ENCODE peak calls at places on chromosomes 5 and 9, in seven cellular contexts. H is SJSA1, Q is stomach, I is AG04450, C is uterus, K is RWPE1, X is coronary artery. G is an unnamed sample.

GRCh38 chr5:42108468-42108867 is 183.4 kb downstream of the FBXO4 start:
- DNase-seq in H (no peak), X (no peak), K (peak; percentile 10), I (no peak), C (no peak), Q (no peak), G (no peak)

GRCh38 chr9:97853844-97854695 is 1.0 kb downstream of the FOXE1 start:
- DNase-seq in I (no peak), Q (no peak), C (no peak), H (peak; percentile 83), K (peak; percentile 45), X (no peak), G (no peak)

GRCh38 chr5:43033845-43034590 is 6.1 kb downstream of the ANXA2R start:
- DNase-seq in C (no peak), X (no peak), I (no peak), K (no peak), H (no peak), Q (no peak), G (no peak)

GRCh38 chr5:169169786-169170185 is 131.2 kb downstream of the SLIT3 start:
- DNase-seq in K (no peak), C (no peak), Q (no peak), H (no peak), X (no peak), I (no peak), G (no peak)

GRCh38 chr9:33921967-33922895 is 105.3 kb downstream of the UBE2R2 start:
- DNase-seq in Q (no peak), I (no peak), X (no peak), K (peak; percentile 32), C (no peak), H (no peak), G (no peak)

GRCh38 chr5:111385970-111386831 is 126.1 kb downstream of the STARD4 start:
- DNase-seq in H (no peak), Q (no peak), K (no peak), C (no peak), X (no peak), I (no peak), G (peak; percentile 28)

GRCh38 chr5:14178091-14178490 is 34.9 kb downstream of the TRIO start:
- DNase-seq in Q (no peak), I (no peak), H (peak; percentile 72), X (no peak), K (no peak), C (no peak), G (no peak)

GRCh38 chr9:99030082-99030481 is 74.8 kb upstream of the TGFBR1 start:
- DNase-seq in Q (no peak), H (peak; percentile 26), K (no peak), X (no peak), C (no peak), I (peak; percentile 96), G (no peak)

GRCh38 chr5:138468133-138468965 is 3.1 kb downstream of the EGR1 start:
- DNase-seq in K (no peak), H (peak; percentile 41), C (no peak), I (peak; percentile 41), X (no peak), Q (no peak), G (no peak)

GRCh38 chr5:9782806-9783560 is 152.8 kb upstream of the TAS2R1 start:
- DNase-seq in K (no peak), I (peak; percentile 86), X (no peak), C (no peak), H (no peak), Q (no peak), G (no peak)

GRCh38 chr9:112295174-112295573 is 38.2 kb downstream of the PTBP3 start:
- DNase-seq in Q (no peak), K (no peak), X (no peak), H (no peak), I (no peak), C (no peak), G (no peak)

GRCh38 chr9:88303785-88304495 is 84.3 kb upstream of the SPIN1 start:
- DNase-seq in K (no peak), H (peak; percentile 69), Q (no peak), I (no peak), X (no peak), C (no peak), G (no peak)

GRCh38 chr9:124293712-124294504 is 36.2 kb downstream of the NEK6 start:
- DNase-seq in C (no peak), I (no peak), K (no peak), Q (no peak), H (peak; percentile 30), X (no peak), G (no peak)

GRCh38 chr9:2765250-2765880 is 48.1 kb downstream of the KCNV2 start:
- DNase-seq in I (no peak), K (no peak), C (no peak), Q (no peak), H (no peak), X (no peak), G (no peak)

GRCh38 chr9:105449081-105449480 is 1.2 kb downstream of the FSD1L start:
- DNase-seq in I (no peak), X (no peak), C (no peak), Q (no peak), K (no peak), H (no peak), G (no peak)

GRCh38 chr5:27242258-27242626 is 203.9 kb upstream of the CDH9 start:
- DNase-seq in I (no peak), X (no peak), C (no peak), Q (no peak), K (peak; percentile 1), H (no peak), G (no peak)

DNA sequence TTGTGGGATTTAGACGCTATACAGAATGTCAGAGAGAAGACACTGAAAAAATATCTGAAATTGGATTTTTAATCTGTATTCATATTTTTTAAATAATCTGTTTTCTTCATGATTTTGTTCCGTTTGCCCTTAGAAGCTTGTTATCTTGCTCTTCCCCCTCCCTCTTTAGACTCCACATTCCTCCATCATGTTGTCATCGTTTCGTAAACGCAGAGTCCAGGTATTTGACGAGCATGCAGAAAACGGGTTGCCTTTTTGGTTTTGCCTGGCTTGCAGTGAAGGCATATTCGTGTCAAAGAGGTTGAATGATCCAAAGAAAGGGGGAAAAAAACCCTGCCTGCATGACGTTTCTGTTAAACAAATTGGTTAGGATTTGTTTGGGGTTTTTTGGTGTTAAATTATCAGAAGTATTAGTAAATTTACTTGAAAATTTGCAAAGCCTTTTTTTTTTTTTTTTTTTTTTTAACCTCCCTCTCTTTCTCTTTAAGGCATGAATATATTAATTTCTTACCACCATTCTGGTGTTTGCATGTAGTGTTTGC is 2.9 kb downstream of the SPTAN1 start:
- DNase-seq in H (peak; percentile 74), Q (no peak), X (no peak), I (peak; percentile 33), K (peak; percentile 93), C (peak; percentile 58), G (no peak)
- H3K27ac ChIP-seq in H (peak overlapping the region; percentile 89), Q (peak overlapping the region; percentile 99), X (peak overlapping the region; percentile 48), I (peak overlapping the region; percentile 74), K (no peak overlapping the region), C (peak overlapping the region; percentile 96), G (peak overlapping the region; percentile 44)

GRCh38 chr5:59828623-59829022 is 64.9 kb downstream of the PDE4D start:
- DNase-seq in I (no peak), K (no peak), H (no peak), X (no peak), Q (no peak), C (peak; percentile 16), G (no peak)
- H3K27ac ChIP-seq in I (no peak overlapping the region), K (no peak overlapping the region), H (no peak overlapping the region), X (no peak overlapping the region), Q (no peak overlapping the region), C (no peak overlapping the region), G (no peak overlapping the region)

GRCh38 chr5:61969761-61970160 is 336.2 kb upstream of the KIF2A start:
- DNase-seq in Q (no peak), H (no peak), X (no peak), I (no peak), K (no peak), C (no peak), G (no peak)
- H3K27ac ChIP-seq in Q (no peak overlapping the region), H (no peak overlapping the region), X (no peak overlapping the region), I (no peak overlapping the region), K (no peak overlapping the region), C (no peak overlapping the region), G (no peak overlapping the region)

GRCh38 chr5:149903441-149903840 is 41.2 kb downstream of the PDE6A start:
- DNase-seq in C (no peak), H (no peak), X (no peak), I (no peak), Q (no peak), K (no peak), G (no peak)

GRCh38 chr5:149902177-149902576 is 42.4 kb downstream of the PDE6A start:
- DNase-seq in I (no peak), K (no peak), Q (no peak), C (no peak), X (no peak), H (no peak), G (no peak)

GRCh38 chr5:149901511-149901910 is 43.1 kb downstream of the PDE6A start:
- DNase-seq in Q (no peak), X (no peak), I (no peak), K (no peak), H (no peak), C (no peak), G (no peak)

GRCh38 chr5:149904977-149905376 is 39.6 kb downstream of the PDE6A start:
- DNase-seq in X (no peak), Q (no peak), C (no peak), K (no peak), I (no peak), H (no peak), G (no peak)

GRCh38 chr5:149904293-149904886 is 40.2 kb downstream of the PDE6A start:
- DNase-seq in X (no peak), Q (no peak), C (no peak), H (no peak), K (no peak), I (no peak), G (no peak)
- H3K27ac ChIP-seq in X (no peak overlapping the region), Q (no peak overlapping the region), C (no peak overlapping the region), H (no peak overlapping the region), K (no peak overlapping the region), I (no peak overlapping the region), G (no peak overlapping the region)

G was measured in kidney.